ENCODE peak calls at places on chromosomes 5 and 9, in nine cellular contexts. One of them, this sample, is unnamed. For H3K4me1, the result is how much of the 10 kb centered on the place peaks cover.

GRCh38 chr5:8908055-8908683 is 637.7 kb downstream of the SEMA5A start:
- DNase-seq in left lung: no peak
- DNase-seq in psoas muscle: no peak
- DNase-seq in BE2C: peak
- DNase-seq in aorta: no peak
- DNase-seq in neural progenitor cell: peak
- DNase-seq in breast epithelium: no peak
- DNase-seq in tibial artery: no peak
- DNase-seq in prostate gland: no peak
- DNase-seq in this sample: no peak

GRCh38 chr5:142830241-142831018 is 60.3 kb downstream of the ARHGAP26 start:
- DNase-seq in prostate gland: no peak
- DNase-seq in breast epithelium: no peak
- DNase-seq in left lung: no peak
- DNase-seq in aorta: no peak
- DNase-seq in neural progenitor cell: no peak
- DNase-seq in BE2C: no peak
- DNase-seq in psoas muscle: no peak
- DNase-seq in tibial artery: no peak
- DNase-seq in this sample: no peak

GRCh38 chr5:179224741-179225140 is 120.5 kb downstream of the ADAMTS2 start:
- DNase-seq in neural progenitor cell: no peak
- DNase-seq in left lung: no peak
- DNase-seq in tibial artery: no peak
- DNase-seq in aorta: no peak
- DNase-seq in prostate gland: no peak
- DNase-seq in psoas muscle: no peak
- DNase-seq in breast epithelium: peak
- DNase-seq in BE2C: no peak
- DNase-seq in this sample: no peak

GRCh38 chr9:129671519-129671918 is 6.1 kb downstream of the PRRX2 start:
- DNase-seq in neural progenitor cell: no peak
- DNase-seq in prostate gland: no peak
- DNase-seq in breast epithelium: no peak
- DNase-seq in left lung: no peak
- DNase-seq in psoas muscle: no peak
- DNase-seq in aorta: no peak
- DNase-seq in BE2C: no peak
- DNase-seq in tibial artery: no peak
- DNase-seq in this sample: no peak

GRCh38 chr9:70120834-70121510 is 77.3 kb downstream of the MAMDC2 start:
- DNase-seq in breast epithelium: no peak
- DNase-seq in left lung: peak
- DNase-seq in psoas muscle: peak
- DNase-seq in tibial artery: peak
- DNase-seq in aorta: peak
- DNase-seq in prostate gland: no peak
- DNase-seq in BE2C: peak
- DNase-seq in neural progenitor cell: peak
- DNase-seq in this sample: no peak

GRCh38 chr5:10111575-10111974 is 138.1 kb downstream of the ATPSCKMT start:
- DNase-seq in neural progenitor cell: peak
- DNase-seq in prostate gland: no peak
- DNase-seq in left lung: no peak
- DNase-seq in psoas muscle: no peak
- DNase-seq in BE2C: peak
- DNase-seq in breast epithelium: no peak
- DNase-seq in tibial artery: no peak
- DNase-seq in aorta: no peak
- DNase-seq in this sample: no peak

GRCh38 chr9:127066775-127067111 is 55.7 kb downstream of the ANGPTL2 start:
- DNase-seq in aorta: no peak
- DNase-seq in left lung: no peak
- DNase-seq in tibial artery: no peak
- DNase-seq in BE2C: no peak
- DNase-seq in neural progenitor cell: no peak
- DNase-seq in prostate gland: no peak
- DNase-seq in psoas muscle: no peak
- DNase-seq in breast epithelium: no peak
- DNase-seq in this sample: no peak

GRCh38 chr9:112186695-112187094 is 11.6 kb upstream of the SUSD1 start:
- DNase-seq in prostate gland: no peak
- DNase-seq in psoas muscle: no peak
- DNase-seq in left lung: no peak
- DNase-seq in aorta: no peak
- DNase-seq in neural progenitor cell: no peak
- DNase-seq in BE2C: no peak
- DNase-seq in tibial artery: no peak
- DNase-seq in breast epithelium: no peak
- DNase-seq in this sample: no peak

GRCh38 chr5:133316346-133317343 is 264.8 kb downstream of the HSPA4 start:
- DNase-seq in psoas muscle: no peak
- DNase-seq in breast epithelium: no peak
- DNase-seq in BE2C: peak
- DNase-seq in aorta: no peak
- DNase-seq in prostate gland: no peak
- DNase-seq in tibial artery: no peak
- DNase-seq in left lung: no peak
- DNase-seq in neural progenitor cell: peak
- DNase-seq in this sample: no peak

GRCh38 chr5:45277860-45278259 is 418.3 kb downstream of the HCN1 start:
- DNase-seq in psoas muscle: no peak
- DNase-seq in BE2C: no peak
- DNase-seq in left lung: no peak
- DNase-seq in neural progenitor cell: no peak
- DNase-seq in aorta: no peak
- DNase-seq in breast epithelium: no peak
- DNase-seq in tibial artery: no peak
- DNase-seq in prostate gland: no peak
- DNase-seq in this sample: no peak

GRCh38 chr5:1847611-1848010 is 35.1 kb downstream of the IRX4 start:
- DNase-seq in BE2C: no peak
- DNase-seq in left lung: no peak
- DNase-seq in tibial artery: no peak
- DNase-seq in neural progenitor cell: no peak
- DNase-seq in prostate gland: no peak
- DNase-seq in psoas muscle: peak
- DNase-seq in aorta: no peak
- DNase-seq in breast epithelium: no peak
- DNase-seq in this sample: no peak

DNA sequence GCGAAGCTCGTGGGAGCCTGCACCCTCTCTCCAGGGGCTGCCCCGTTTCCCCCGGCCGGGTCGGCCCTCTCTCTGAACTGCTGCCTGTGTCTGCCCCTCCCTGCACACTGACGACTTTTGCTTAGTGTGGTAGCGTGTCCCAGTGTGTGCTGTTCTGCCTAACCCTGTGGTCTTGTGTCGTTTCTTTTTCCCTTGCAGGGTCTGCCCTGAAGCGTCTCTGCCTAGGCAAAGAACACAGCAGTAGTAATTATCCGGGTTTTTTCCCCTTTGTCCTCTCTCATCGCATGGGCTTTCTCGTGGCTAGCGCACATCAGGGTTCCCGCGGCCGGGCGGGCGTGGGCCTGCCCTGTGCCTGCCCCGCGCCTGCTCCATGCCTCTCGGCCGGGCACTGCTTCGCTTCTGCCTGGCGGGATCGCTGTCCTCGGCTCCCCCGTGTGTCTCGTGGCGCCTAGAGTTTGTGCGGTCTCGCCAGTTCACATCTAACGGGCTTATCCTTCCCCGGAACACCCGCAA is 122.7 kb downstream of the WNK2 start:
- DNase-seq in prostate gland: no peak
- DNase-seq in psoas muscle: no peak
- DNase-seq in neural progenitor cell: no peak
- DNase-seq in left lung: no peak
- DNase-seq in breast epithelium: peak
- DNase-seq in BE2C: no peak
- DNase-seq in aorta: peak
- DNase-seq in tibial artery: no peak
- DNase-seq in this sample: no peak
- H3K4me3 ChIP-seq in prostate gland: no peak
- H3K4me3 ChIP-seq in psoas muscle: no peak
- H3K4me3 ChIP-seq in neural progenitor cell: no peak
- H3K4me3 ChIP-seq in left lung: no peak
- H3K4me3 ChIP-seq in breast epithelium: no peak
- H3K4me3 ChIP-seq in BE2C: no peak
- H3K4me3 ChIP-seq in aorta: no peak
- H3K4me3 ChIP-seq in tibial artery: no peak
- H3K4me3 ChIP-seq in this sample: no peak

GRCh38 chr9:133950916-133951231 is 41.2 kb downstream of the VAV2 start:
- DNase-seq in psoas muscle: no peak
- DNase-seq in BE2C: no peak
- DNase-seq in prostate gland: no peak
- DNase-seq in tibial artery: no peak
- DNase-seq in neural progenitor cell: no peak
- DNase-seq in left lung: no peak
- DNase-seq in breast epithelium: no peak
- DNase-seq in aorta: no peak
- DNase-seq in this sample: no peak
- H3K4me1 ChIP-seq in psoas muscle: under half
- H3K4me1 ChIP-seq in BE2C: under half
- H3K4me1 ChIP-seq in prostate gland: under half
- H3K4me1 ChIP-seq in tibial artery: under half
- H3K4me1 ChIP-seq in neural progenitor cell: under half
- H3K4me1 ChIP-seq in left lung: under half
- H3K4me1 ChIP-seq in breast epithelium: under half
- H3K4me1 ChIP-seq in aorta: under half
- H3K4me1 ChIP-seq in this sample: under half

GRCh38 chr5:56317923-56318561 is 84.9 kb upstream of the ANKRD55 start:
- DNase-seq in tibial artery: no peak
- DNase-seq in psoas muscle: no peak
- DNase-seq in breast epithelium: no peak
- DNase-seq in left lung: no peak
- DNase-seq in aorta: no peak
- DNase-seq in neural progenitor cell: no peak
- DNase-seq in BE2C: no peak
- DNase-seq in prostate gland: no peak
- DNase-seq in this sample: no peak

GRCh38 chr5:56313596-56313995 is 80.5 kb upstream of the ANKRD55 start:
- DNase-seq in BE2C: no peak
- DNase-seq in neural progenitor cell: no peak
- DNase-seq in left lung: no peak
- DNase-seq in aorta: no peak
- DNase-seq in psoas muscle: no peak
- DNase-seq in prostate gland: no peak
- DNase-seq in breast epithelium: no peak
- DNase-seq in tibial artery: no peak
- DNase-seq in this sample: no peak

GRCh38 chr5:56314536-56314935 is 81.4 kb upstream of the ANKRD55 start:
- DNase-seq in BE2C: peak
- DNase-seq in neural progenitor cell: peak
- DNase-seq in tibial artery: no peak
- DNase-seq in aorta: peak
- DNase-seq in breast epithelium: no peak
- DNase-seq in prostate gland: no peak
- DNase-seq in left lung: no peak
- DNase-seq in psoas muscle: no peak
- DNase-seq in this sample: no peak

GRCh38 chr5:56319281-56320242 is 86.4 kb upstream of the ANKRD55 start:
- DNase-seq in BE2C: peak
- DNase-seq in aorta: no peak
- DNase-seq in breast epithelium: no peak
- DNase-seq in left lung: peak
- DNase-seq in psoas muscle: peak
- DNase-seq in neural progenitor cell: no peak
- DNase-seq in prostate gland: no peak
- DNase-seq in tibial artery: peak
- DNase-seq in this sample: no peak

DNA sequence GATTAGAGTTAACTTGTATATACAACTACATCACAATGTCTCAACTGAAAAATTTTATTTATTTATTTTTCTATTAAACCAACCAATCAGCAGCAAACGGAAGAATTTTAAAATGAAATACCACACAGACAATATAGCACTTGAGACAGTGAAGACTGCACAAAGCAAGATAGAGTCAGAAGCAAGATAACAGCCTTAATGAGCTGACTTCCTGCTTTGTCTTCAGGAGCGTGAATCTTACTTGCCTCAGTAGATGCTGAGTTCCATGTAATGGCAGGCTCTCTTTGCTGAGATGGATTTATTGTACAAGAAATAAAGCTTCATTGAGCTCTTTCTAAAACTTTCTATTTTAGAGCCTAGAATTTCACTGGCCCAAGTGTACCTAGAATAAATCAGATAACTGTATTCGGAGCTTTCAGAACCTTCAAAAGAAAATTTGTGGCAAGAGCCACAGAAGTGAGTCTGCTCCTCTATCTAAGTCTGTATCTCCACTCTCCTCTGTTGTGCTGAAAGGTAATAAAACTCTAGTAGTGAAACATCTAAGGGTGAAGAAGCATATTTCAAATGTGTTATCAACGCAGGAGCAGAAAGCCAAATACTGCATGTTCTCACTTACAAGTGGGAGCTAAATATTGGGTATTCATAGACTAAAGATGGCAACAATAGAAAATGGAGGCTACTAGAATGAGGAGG is 83.3 kb upstream of the ANKRD55 start:
- DNase-seq in aorta: no peak
- DNase-seq in left lung: no peak
- DNase-seq in breast epithelium: no peak
- DNase-seq in prostate gland: no peak
- DNase-seq in psoas muscle: no peak
- DNase-seq in tibial artery: no peak
- DNase-seq in neural progenitor cell: no peak
- DNase-seq in BE2C: no peak
- DNase-seq in this sample: no peak
- H3K4me3 ChIP-seq in aorta: no peak
- H3K4me3 ChIP-seq in left lung: no peak
- H3K4me3 ChIP-seq in breast epithelium: no peak
- H3K4me3 ChIP-seq in prostate gland: no peak
- H3K4me3 ChIP-seq in psoas muscle: no peak
- H3K4me3 ChIP-seq in tibial artery: no peak
- H3K4me3 ChIP-seq in neural progenitor cell: no peak
- H3K4me3 ChIP-seq in BE2C: no peak
- H3K4me3 ChIP-seq in this sample: no peak

DNA sequence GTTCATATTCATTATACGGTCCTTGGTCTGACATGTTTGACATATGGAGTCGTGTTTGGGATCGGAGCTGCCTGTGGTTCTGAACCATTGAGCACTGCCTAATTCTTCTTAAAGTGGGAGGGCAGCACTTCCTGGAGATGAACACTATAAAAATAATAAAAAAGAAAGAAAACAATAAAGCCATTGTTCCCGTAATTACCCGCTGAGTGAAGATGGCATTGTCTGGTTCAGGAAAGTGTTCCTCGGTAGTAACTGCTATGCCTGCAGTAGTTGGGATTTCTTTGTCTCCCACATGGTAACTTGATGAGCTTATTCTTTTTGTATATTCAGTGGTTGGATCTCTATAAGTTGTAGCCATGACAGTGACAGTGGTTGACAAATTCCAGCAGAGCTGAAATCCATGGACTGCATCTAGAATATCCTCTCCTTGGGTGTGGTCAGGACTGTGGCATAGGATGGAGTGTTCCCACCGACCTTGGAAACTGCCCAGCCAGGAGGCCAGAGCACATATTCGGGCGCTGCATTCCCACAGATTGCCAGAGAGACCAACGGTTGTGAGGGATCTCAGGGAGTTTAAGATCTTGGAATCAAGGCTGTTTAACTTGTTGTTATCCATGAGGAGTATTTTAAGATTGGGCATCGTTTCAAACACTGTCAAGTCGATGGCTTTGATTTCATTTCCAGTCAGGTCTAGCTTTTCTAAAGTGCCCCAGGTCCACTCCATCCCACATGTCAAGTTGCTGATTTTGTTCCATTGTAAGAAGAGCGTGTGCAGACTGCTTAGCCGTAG is 1.8 kb downstream of the LRRTM2 start:
- DNase-seq in psoas muscle: no peak
- DNase-seq in BE2C: no peak
- DNase-seq in breast epithelium: no peak
- DNase-seq in tibial artery: no peak
- DNase-seq in neural progenitor cell: no peak
- DNase-seq in prostate gland: no peak
- DNase-seq in aorta: no peak
- DNase-seq in left lung: no peak
- DNase-seq in this sample: no peak
- H3K4me1 ChIP-seq in psoas muscle: under half
- H3K4me1 ChIP-seq in BE2C: under half
- H3K4me1 ChIP-seq in breast epithelium: under half
- H3K4me1 ChIP-seq in tibial artery: under half
- H3K4me1 ChIP-seq in neural progenitor cell: half or more
- H3K4me1 ChIP-seq in prostate gland: under half
- H3K4me1 ChIP-seq in aorta: under half
- H3K4me1 ChIP-seq in left lung: half or more
- H3K4me1 ChIP-seq in this sample: under half